ENCODE peak calls at places on chromosomes 3 and 15, in five cellular contexts. M is GM23338, I is esophagus muscularis mucosa, D is stomach, E is GM12878. T is an unnamed sample.
A peak's percentile ranks its signal among the peaks of the same experiment; 100 is the strongest.

GRCh38 chr3:53084310-53085001 is 38.6 kb upstream of the SFMBT1 start:
- DNase-seq in D (no peak), I (no peak), M (no peak), E (no peak), T (no peak)

GRCh38 chr3:163655021-163655420 is 1423.3 kb downstream of the SI start:
- DNase-seq in M (no peak), D (no peak), I (no peak), E (no peak), T (no peak)

GRCh38 chr3:141410861-141411771 is 42.8 kb downstream of the ZBTB38 start:
- DNase-seq in D (no peak), E (no peak), I (no peak), M (no peak), T (no peak)

GRCh38 chr3:76369170-76369569 is 583.8 kb upstream of the ZNF717 start:
- DNase-seq in I (no peak), E (no peak), M (peak; percentile 57), D (no peak), T (no peak)

GRCh38 chr15:101479851-101480612 is 9.5 kb downstream of the PCSK6 start:
- DNase-seq in M (no peak), E (no peak), D (no peak), I (no peak), T (no peak)

GRCh38 chr3:152199069-152199838 is 69.5 kb upstream of the MBNL1 start:
- DNase-seq in M (no peak), I (no peak), D (no peak), E (no peak), T (no peak)

GRCh38 chr15:73175382-73175781 is 123.1 kb downstream of the NEO1 start:
- DNase-seq in E (no peak), M (peak; percentile 16), I (no peak), D (no peak), T (no peak)

GRCh38 chr3:124272611-124273151 is 280.8 kb upstream of the ROPN1 start:
- DNase-seq in I (no peak), D (no peak), E (no peak), M (no peak), T (no peak)

GRCh38 chr15:87949214-87949933 is 307.2 kb downstream of the NTRK3 start:
- DNase-seq in E (no peak), I (no peak), D (no peak), M (no peak), T (no peak)

GRCh38 chr3:138042043-138042442 is 32.1 kb downstream of the CLDN18 start:
- DNase-seq in I (no peak), M (no peak), D (no peak), E (no peak), T (no peak)

GRCh38 chr15:71386448-71387236 is 271.4 kb downstream of the THSD4 start:
- DNase-seq in I (no peak), D (no peak), E (no peak), M (peak; percentile 94), T (peak; percentile 10)

GRCh38 chr15:68262514-68263356 is 14.8 kb upstream of the FEM1B start:
- DNase-seq in M (peak; percentile 48), D (no peak), E (no peak), I (no peak), T (no peak)

GRCh38 chr3:172746476-172746875 is 4.0 kb upstream of the ECT2 start:
- DNase-seq in E (no peak), M (no peak), D (no peak), I (no peak), T (no peak)

GRCh38 chr3:61778095-61778494 is 216.7 kb downstream of the PTPRG start:
- DNase-seq in I (no peak), E (no peak), M (peak; percentile 54), D (no peak), T (no peak)
- TF ChIP-seq POLR2AphosphoS5 in I (no peak), E (no peak), M (no peak), D (no peak), T (no peak)

GRCh38 chr15:82640672-82641071 is 6.5 kb downstream of the CPEB1 start:
- DNase-seq in M (no peak), E (no peak), D (no peak), I (no peak), T (no peak)
- H3K27ac ChIP-seq in M (no peak overlapping the region), E (no peak overlapping the region), D (no peak overlapping the region), I (no peak overlapping the region), T (no peak overlapping the region)

GRCh38 chr15:48696627-48697312 is 51.3 kb upstream of the FBN1 start:
- DNase-seq in D (no peak), E (no peak), M (peak; percentile 33), I (no peak), T (no peak)
- H3K4me3 ChIP-seq in D (no peak overlapping the region), E (no peak overlapping the region), M (no peak overlapping the region), I (no peak overlapping the region), T (no peak overlapping the region)

DNA sequence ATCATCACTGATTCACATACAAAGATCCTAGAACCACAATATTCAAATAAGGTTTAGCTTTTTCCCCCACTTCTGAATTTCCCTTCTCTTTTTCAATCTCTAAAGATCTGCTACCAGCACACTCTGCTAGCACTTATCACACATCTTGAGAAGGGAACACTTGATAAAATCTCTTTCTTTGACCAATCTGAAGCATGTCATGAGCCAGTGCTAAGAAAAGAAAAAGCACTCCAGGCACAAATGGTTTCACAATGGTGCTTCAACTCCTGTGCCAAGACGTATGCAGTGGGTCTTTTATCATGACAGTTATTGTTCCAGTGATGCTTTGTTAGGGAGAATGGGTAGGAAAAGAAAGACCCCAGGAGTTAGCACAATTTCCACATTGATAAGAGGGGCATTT is 248.4 kb downstream of the ZNF385D start:
- DNase-seq in I (no peak), D (no peak), M (no peak), E (no peak), T (no peak)
- TF ChIP-seq POLR2AphosphoS5 in I (no peak), D (no peak), M (no peak), E (no peak), T (no peak)